ENCODE peak calls at places on chromosomes 12 and 14, in four cellular contexts. One of them, this sample, is unnamed.

GRCh38 chr14:70886421-70887206 is 20.6 kb upstream of the PCNX1 start:
- DNase-seq in neuronal stem cell: no peak
- DNase-seq in IMR-90: no peak
- DNase-seq in H9: no peak
- DNase-seq in this sample: peak

GRCh38 chr12:122406701-122407154 is 15.7 kb downstream of the CLIP1 start:
- DNase-seq in IMR-90: peak
- DNase-seq in H9: no peak
- DNase-seq in neuronal stem cell: no peak
- DNase-seq in this sample: peak

GRCh38 chr14:53035336-53035735 is 84.5 kb upstream of the FERMT2 start:
- DNase-seq in IMR-90: no peak
- DNase-seq in neuronal stem cell: no peak
- DNase-seq in H9: no peak
- DNase-seq in this sample: no peak

GRCh38 chr12:28175098-28175589 is 15.1 kb upstream of the CCDC91 start:
- DNase-seq in IMR-90: no peak
- DNase-seq in neuronal stem cell: no peak
- DNase-seq in H9: no peak
- DNase-seq in this sample: no peak

GRCh38 chr12:77760271-77761025 is 70.2 kb upstream of the NAV3 start:
- DNase-seq in neuronal stem cell: no peak
- DNase-seq in H9: no peak
- DNase-seq in IMR-90: no peak
- DNase-seq in this sample: no peak

GRCh38 chr12:13661005-13661887 is 320.2 kb downstream of the GRIN2B start:
- DNase-seq in neuronal stem cell: peak
- DNase-seq in H9: peak
- DNase-seq in IMR-90: peak
- DNase-seq in this sample: peak

GRCh38 chr14:85060116-85060515 is 469.8 kb upstream of the FLRT2 start:
- DNase-seq in neuronal stem cell: no peak
- DNase-seq in IMR-90: no peak
- DNase-seq in H9: no peak
- DNase-seq in this sample: no peak

GRCh38 chr14:52895000-52895399 is 55.9 kb downstream of the FERMT2 start:
- DNase-seq in IMR-90: peak
- DNase-seq in H9: no peak
- DNase-seq in neuronal stem cell: no peak
- DNase-seq in this sample: no peak

GRCh38 chr12:113048716-113049127 is 7.8 kb upstream of the DTX1 start:
- DNase-seq in H9: peak
- DNase-seq in neuronal stem cell: peak
- DNase-seq in IMR-90: peak
- DNase-seq in this sample: peak

GRCh38 chr12:93483151-93483807 is 16.0 kb downstream of the MRPL42 start:
- DNase-seq in neuronal stem cell: no peak
- DNase-seq in IMR-90: peak
- DNase-seq in H9: no peak
- DNase-seq in this sample: no peak

GRCh38 chr14:55556929-55557623 is 22.9 kb upstream of the KTN1 start:
- DNase-seq in neuronal stem cell: no peak
- DNase-seq in H9: no peak
- DNase-seq in IMR-90: peak
- DNase-seq in this sample: peak

GRCh38 chr12:91333966-91334365 is 151.3 kb upstream of the DCN start:
- DNase-seq in neuronal stem cell: no peak
- DNase-seq in H9: no peak
- DNase-seq in IMR-90: no peak
- DNase-seq in this sample: no peak

GRCh38 chr12:115541891-115542361 is 735.6 kb downstream of the MED13L start:
- DNase-seq in H9: no peak
- DNase-seq in neuronal stem cell: no peak
- DNase-seq in IMR-90: no peak
- DNase-seq in this sample: no peak

GRCh38 chr14:91416744-91417133 is 881 bp downstream of the CCDC88C start:
- DNase-seq in H9: no peak
- DNase-seq in IMR-90: no peak
- DNase-seq in neuronal stem cell: no peak
- DNase-seq in this sample: peak

GRCh38 chr12:121295746-121296617 is 527 bp downstream of the CAMKK2 start:
- DNase-seq in H9: peak
- DNase-seq in IMR-90: no peak
- DNase-seq in neuronal stem cell: peak
- DNase-seq in this sample: peak

GRCh38 chr14:95200404-95200803 is 43.1 kb upstream of the DICER1 start:
- DNase-seq in neuronal stem cell: no peak
- DNase-seq in IMR-90: no peak
- DNase-seq in H9: no peak
- DNase-seq in this sample: no peak

GRCh38 chr12:108313609-108314331 is 25.3 kb downstream of the CMKLR1 start:
- DNase-seq in H9: no peak
- DNase-seq in neuronal stem cell: no peak
- DNase-seq in IMR-90: no peak
- DNase-seq in this sample: peak

GRCh38 chr12:109768901-109769670 is 55.5 kb downstream of the FAM222A start:
- DNase-seq in neuronal stem cell: no peak
- DNase-seq in IMR-90: no peak
- DNase-seq in H9: no peak
- DNase-seq in this sample: no peak

GRCh38 chr12:90909069-90909676 is 45.8 kb downstream of the CCER1 start:
- DNase-seq in neuronal stem cell: peak
- DNase-seq in IMR-90: peak
- DNase-seq in H9: peak
- DNase-seq in this sample: peak

GRCh38 chr12:4586500-4586899 is 24.5 kb downstream of the DYRK4 start:
- DNase-seq in H9: no peak
- DNase-seq in neuronal stem cell: no peak
- DNase-seq in IMR-90: no peak
- DNase-seq in this sample: no peak

GRCh38 chr12:38142974-38143373 is 173.6 kb upstream of the ALG10B start:
- DNase-seq in H9: no peak
- DNase-seq in IMR-90: no peak
- DNase-seq in neuronal stem cell: no peak
- DNase-seq in this sample: no peak

GRCh38 chr12:5197127-5197526 is 153.4 kb downstream of the KCNA5 start:
- DNase-seq in IMR-90: peak
- DNase-seq in neuronal stem cell: no peak
- DNase-seq in H9: no peak
- DNase-seq in this sample: no peak

GRCh38 chr12:120536064-120536791 is 2.1 kb downstream of the RNF10 start:
- DNase-seq in neuronal stem cell: no peak
- DNase-seq in H9: no peak
- DNase-seq in IMR-90: no peak
- DNase-seq in this sample: no peak

GRCh38 chr12:84994436-84994835 is 41.6 kb downstream of the TSPAN19 start:
- DNase-seq in neuronal stem cell: no peak
- DNase-seq in H9: no peak
- DNase-seq in IMR-90: peak
- DNase-seq in this sample: no peak

GRCh38 chr14:76768201-76768656 is 7.0 kb downstream of the VASH1 start:
- DNase-seq in IMR-90: no peak
- DNase-seq in neuronal stem cell: no peak
- DNase-seq in H9: peak
- DNase-seq in this sample: peak

GRCh38 chr14:31578792-31579191 is 17.6 kb downstream of the NUBPL start:
- DNase-seq in IMR-90: no peak
- DNase-seq in H9: no peak
- DNase-seq in neuronal stem cell: no peak
- DNase-seq in this sample: peak

GRCh38 chr12:31813305-31813704 is 84.5 kb upstream of the AMN1 start:
- DNase-seq in IMR-90: no peak
- DNase-seq in H9: peak
- DNase-seq in neuronal stem cell: peak
- DNase-seq in this sample: peak

GRCh38 chr12:99111600-99111999 is 466.5 kb downstream of the APAF1 start:
- DNase-seq in IMR-90: no peak
- DNase-seq in neuronal stem cell: no peak
- DNase-seq in H9: no peak
- DNase-seq in this sample: peak

GRCh38 chr12:25694072-25694471 is 141.0 kb upstream of the LMNTD1 start:
- DNase-seq in IMR-90: peak
- DNase-seq in neuronal stem cell: no peak
- DNase-seq in H9: no peak
- DNase-seq in this sample: no peak

GRCh38 chr12:7155471-7156034 is 25.4 kb downstream of the CLSTN3 start:
- DNase-seq in H9: no peak
- DNase-seq in neuronal stem cell: no peak
- DNase-seq in IMR-90: no peak
- DNase-seq in this sample: peak

GRCh38 chr14:74503256-74503972 is 9.8 kb downstream of the ISCA2 start:
- DNase-seq in neuronal stem cell: no peak
- DNase-seq in IMR-90: no peak
- DNase-seq in H9: no peak
- DNase-seq in this sample: no peak
- H2BK15ac ChIP-seq in neuronal stem cell: no peak
- H2BK15ac ChIP-seq in IMR-90: no peak
- H2BK15ac ChIP-seq in H9: no peak
- H2BK15ac ChIP-seq in this sample: no peak

GRCh38 chr14:100804138-100804537 is 21.8 kb upstream of the MEG3 start:
- DNase-seq in IMR-90: no peak
- DNase-seq in H9: no peak
- DNase-seq in neuronal stem cell: no peak
- DNase-seq in this sample: no peak
- H2BK15ac ChIP-seq in IMR-90: no peak
- H2BK15ac ChIP-seq in H9: no peak
- H2BK15ac ChIP-seq in neuronal stem cell: peak
- H2BK15ac ChIP-seq in this sample: no peak

DNA sequence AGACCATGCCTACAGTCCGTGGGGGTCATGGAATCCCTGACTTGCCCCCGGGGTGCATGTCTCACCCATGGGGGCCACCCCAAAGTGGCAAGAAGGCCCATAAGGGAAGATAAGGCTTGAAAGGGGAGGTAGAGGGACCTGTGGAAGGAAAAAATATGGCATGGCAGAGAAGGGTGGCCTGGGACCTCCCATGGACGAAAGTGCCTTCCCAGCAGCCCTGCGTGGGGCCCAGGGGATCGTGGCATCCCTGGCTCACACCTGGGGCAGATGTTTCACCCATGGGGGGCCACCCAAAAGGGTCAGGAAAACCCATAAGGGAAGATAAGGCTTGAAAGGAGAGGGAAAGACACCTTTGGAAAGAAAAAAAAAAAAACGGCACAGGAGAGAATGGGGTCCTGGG is 264.6 kb downstream of the ALG10 start:
- DNase-seq in IMR-90: no peak
- DNase-seq in neuronal stem cell: no peak
- DNase-seq in H9: peak
- DNase-seq in this sample: no peak
- H2BK15ac ChIP-seq in IMR-90: no peak
- H2BK15ac ChIP-seq in neuronal stem cell: no peak
- H2BK15ac ChIP-seq in H9: no peak
- H2BK15ac ChIP-seq in this sample: no peak

GRCh38 chr12:2759733-2760132 is 35.0 kb upstream of the FKBP4 start:
- DNase-seq in H9: no peak
- DNase-seq in neuronal stem cell: no peak
- DNase-seq in IMR-90: no peak
- DNase-seq in this sample: no peak
- H2BK15ac ChIP-seq in H9: no peak
- H2BK15ac ChIP-seq in neuronal stem cell: no peak
- H2BK15ac ChIP-seq in IMR-90: no peak
- H2BK15ac ChIP-seq in this sample: no peak

DNA sequence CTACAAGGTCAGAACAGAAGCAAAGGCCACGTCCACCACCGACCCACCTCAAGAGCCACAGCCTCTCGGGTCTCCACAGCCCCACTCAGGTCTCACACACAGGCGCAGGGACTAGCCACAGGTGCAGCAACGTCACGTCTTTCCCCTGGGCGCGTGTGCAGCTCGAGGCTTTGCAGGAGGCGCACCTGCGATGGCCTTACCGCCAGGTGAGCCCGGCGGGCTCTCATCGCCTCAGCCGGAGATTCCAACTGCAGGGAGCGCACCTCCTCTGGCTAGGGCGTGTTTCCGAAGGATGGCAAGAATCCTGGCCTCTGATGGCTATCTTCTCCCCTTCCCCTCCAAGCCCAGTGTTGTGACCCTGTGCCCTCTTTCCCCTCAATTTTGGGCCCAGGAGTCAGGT is at the start of gene HIGD1C:
- DNase-seq in neuronal stem cell: no peak
- DNase-seq in IMR-90: no peak
- DNase-seq in H9: no peak
- DNase-seq in this sample: no peak
- H2BK15ac ChIP-seq in neuronal stem cell: no peak
- H2BK15ac ChIP-seq in IMR-90: no peak
- H2BK15ac ChIP-seq in H9: no peak
- H2BK15ac ChIP-seq in this sample: no peak

GRCh38 chr14:100747021-100747586 is 20.4 kb downstream of the DLK1 start:
- DNase-seq in IMR-90: peak
- DNase-seq in H9: peak
- DNase-seq in neuronal stem cell: no peak
- DNase-seq in this sample: no peak
- H2BK15ac ChIP-seq in IMR-90: no peak
- H2BK15ac ChIP-seq in H9: no peak
- H2BK15ac ChIP-seq in neuronal stem cell: peak
- H2BK15ac ChIP-seq in this sample: no peak

GRCh38 chr12:89709994-89710872 is 1.6 kb upstream of the ATP2B1 start:
- DNase-seq in IMR-90: peak
- DNase-seq in H9: peak
- DNase-seq in neuronal stem cell: no peak
- DNase-seq in this sample: no peak
- H2BK15ac ChIP-seq in IMR-90: no peak
- H2BK15ac ChIP-seq in H9: no peak
- H2BK15ac ChIP-seq in neuronal stem cell: peak
- H2BK15ac ChIP-seq in this sample: no peak

DNA sequence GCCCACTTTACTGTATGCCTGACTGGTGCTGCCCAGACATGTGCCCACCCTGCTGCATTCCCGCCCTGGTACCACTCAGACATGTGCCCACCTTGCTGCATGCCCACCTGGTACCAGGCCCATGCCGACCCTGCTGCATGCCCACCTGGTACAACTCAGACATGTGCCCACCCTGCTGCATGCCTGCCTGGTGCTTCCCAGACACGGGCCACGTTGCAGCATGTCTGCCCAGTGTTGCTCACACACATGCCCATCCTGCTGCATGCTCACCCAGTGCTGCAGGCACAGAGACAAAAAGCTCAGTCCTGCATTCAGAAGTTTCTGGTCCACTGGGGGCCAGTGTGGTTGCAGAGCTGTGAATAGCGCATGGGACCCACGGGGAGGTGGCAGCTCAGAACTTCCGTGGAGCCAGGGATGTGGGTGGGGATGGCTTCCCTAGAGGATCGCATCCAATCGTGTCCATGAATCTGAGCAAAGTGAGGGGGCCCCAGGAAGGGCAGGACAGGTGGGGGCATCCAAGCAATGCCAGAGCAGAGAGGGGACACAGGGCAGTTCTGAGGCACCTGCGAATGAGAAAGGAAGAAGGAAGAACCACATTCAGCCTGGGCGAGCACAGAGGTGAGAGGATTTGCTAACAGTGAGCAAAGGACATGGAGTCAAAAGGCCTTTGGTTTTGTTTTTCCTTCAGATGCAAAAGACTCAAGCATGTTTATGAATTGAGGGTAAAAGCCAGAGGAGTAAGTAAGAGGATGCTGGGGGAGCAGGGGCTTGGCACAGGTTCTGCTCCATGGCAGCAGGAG is 175.9 kb upstream of the C14orf180 start:
- DNase-seq in neuronal stem cell: no peak
- DNase-seq in IMR-90: no peak
- DNase-seq in H9: peak
- DNase-seq in this sample: no peak
- H2BK15ac ChIP-seq in neuronal stem cell: peak
- H2BK15ac ChIP-seq in IMR-90: no peak
- H2BK15ac ChIP-seq in H9: no peak
- H2BK15ac ChIP-seq in this sample: no peak

This sample was measured in mesendoderm.